ENCODE peak calls at places on chromosomes 11 and 22, in nine cellular contexts. U is choroid plexus epithelial cell, A is adrenal gland, W is lower lobe of right lung, J is thyroid gland, F is A549, S is heart right ventricle, X is dorsolateral prefrontal cortex, I is pancreas. R is an unnamed sample.

GRCh38 chr11:119089319-119089718 is 4.6 kb downstream of the HMBS start:
- DNase-seq in W (no peak), U (no peak), F (no peak), X (no peak), A (no peak), J (peak; percentile 39), S (no peak), I (no peak), R (no peak)

GRCh38 chr11:2878782-2879181 is 6.8 kb downstream of the CDKN1C start:
- DNase-seq in I (no peak), J (no peak), U (no peak), X (no peak), S (no peak), F (no peak), A (no peak), W (no peak), R (no peak)

GRCh38 chr22:23553922-23554870 is 25.9 kb downstream of the IGLL1 start:
- DNase-seq in W (no peak), J (no peak), F (no peak), S (no peak), U (no peak), I (no peak), X (peak; percentile 36), A (no peak), R (no peak)

GRCh38 chr11:22430286-22430685 is 92.1 kb downstream of the SLC17A6 start:
- DNase-seq in I (no peak), F (no peak), U (no peak), A (no peak), W (no peak), S (no peak), X (no peak), J (no peak), R (no peak)

GRCh38 chr11:23078289-23078971 is 218.2 kb upstream of the CCDC179 start:
- DNase-seq in W (no peak), F (no peak), I (no peak), X (no peak), J (no peak), U (peak; percentile 66), A (no peak), S (no peak), R (peak; percentile 68)

GRCh38 chr11:15327786-15328231 is 213.1 kb downstream of the INSC start:
- DNase-seq in S (peak; percentile 50), W (peak; percentile 52), F (peak; percentile 6), I (peak; percentile 29), X (peak; percentile 66), U (peak; percentile 21), J (peak; percentile 56), A (peak; percentile 29), R (peak; percentile 33)

GRCh38 chr22:30424471-30425326 is 869 bp upstream of the MTFP1 start:
- DNase-seq in S (no peak), W (no peak), F (no peak), J (peak; percentile 15), U (no peak), A (no peak), I (no peak), X (no peak), R (no peak)

GRCh38 chr11:8099291-8099899 is 18.4 kb downstream of the TUB start:
- DNase-seq in S (peak; percentile 68), A (peak; percentile 73), J (peak; percentile 83), X (peak; percentile 77), U (peak; percentile 93), W (peak; percentile 72), I (peak; percentile 32), F (peak; percentile 56), R (peak; percentile 88)

GRCh38 chr11:89436071-89436470 is 55.1 kb downstream of the NOX4 start:
- DNase-seq in F (no peak), J (peak; percentile 16), U (peak; percentile 91), X (no peak), A (no peak), W (no peak), I (no peak), S (no peak), R (peak; percentile 23)
- H3K4me3 ChIP-seq in F (no peak overlapping the region), J (no peak overlapping the region), U (no peak overlapping the region), X (no peak overlapping the region), A (no peak overlapping the region), W (no peak overlapping the region), I (no peak overlapping the region), S (no peak overlapping the region), R (no peak overlapping the region)

GRCh38 chr11:65808744-65809341 is 22.0 kb downstream of the OVOL1 start:
- DNase-seq in F (no peak), S (no peak), A (no peak), I (no peak), U (no peak), X (no peak), W (peak; percentile 41), J (no peak), R (no peak)

GRCh38 chr11:65809496-65809895 is 22.6 kb downstream of the OVOL1 start:
- DNase-seq in U (no peak), A (no peak), X (no peak), S (no peak), J (no peak), F (no peak), W (peak; percentile 28), I (no peak), R (no peak)

GRCh38 chr11:65806972-65807371 is 20.1 kb downstream of the OVOL1 start:
- DNase-seq in W (no peak), I (no peak), F (no peak), A (no peak), J (no peak), X (no peak), S (no peak), U (no peak), R (no peak)

GRCh38 chr11:65811764-65812475 is 21.8 kb upstream of the SNX32 start:
- DNase-seq in X (no peak), A (no peak), J (no peak), F (no peak), S (no peak), W (peak; percentile 76), U (no peak), I (no peak), R (no peak)

GRCh38 chr11:65810046-65810868 is 23.4 kb downstream of the OVOL1 start:
- DNase-seq in I (no peak), S (no peak), W (peak; percentile 38), A (no peak), X (no peak), J (no peak), U (no peak), F (no peak), R (no peak)
- TF ChIP-seq CTCF in I (no peak), S (no peak), W (no peak), A (no peak), X (no peak), J (no peak), U (no peak), F (no peak), R (no peak)

GRCh38 chr22:46084376-46084775 is 66.0 kb upstream of the PPARA start:
- DNase-seq in J (no peak), X (no peak), U (no peak), A (no peak), S (no peak), I (no peak), F (no peak), W (peak; percentile 40), R (no peak)

GRCh38 chr22:46083383-46084350 is 66.7 kb upstream of the PPARA start:
- DNase-seq in X (peak; percentile 39), A (no peak), F (no peak), U (no peak), I (peak; percentile 30), J (no peak), W (peak; percentile 32), S (no peak), R (no peak)

GRCh38 chr22:46086577-46087335 is 63.6 kb upstream of the PPARA start:
- DNase-seq in X (peak; percentile 43), I (peak; percentile 34), S (no peak), A (no peak), J (no peak), W (peak; percentile 43), U (no peak), F (no peak), R (no peak)

GRCh38 chr22:46085831-46086576 is 64.3 kb upstream of the PPARA start:
- DNase-seq in S (peak; percentile 66), F (peak; percentile 74), A (no peak), W (peak; percentile 91), U (no peak), J (no peak), X (peak; percentile 45), I (peak; percentile 67), R (no peak)

DNA sequence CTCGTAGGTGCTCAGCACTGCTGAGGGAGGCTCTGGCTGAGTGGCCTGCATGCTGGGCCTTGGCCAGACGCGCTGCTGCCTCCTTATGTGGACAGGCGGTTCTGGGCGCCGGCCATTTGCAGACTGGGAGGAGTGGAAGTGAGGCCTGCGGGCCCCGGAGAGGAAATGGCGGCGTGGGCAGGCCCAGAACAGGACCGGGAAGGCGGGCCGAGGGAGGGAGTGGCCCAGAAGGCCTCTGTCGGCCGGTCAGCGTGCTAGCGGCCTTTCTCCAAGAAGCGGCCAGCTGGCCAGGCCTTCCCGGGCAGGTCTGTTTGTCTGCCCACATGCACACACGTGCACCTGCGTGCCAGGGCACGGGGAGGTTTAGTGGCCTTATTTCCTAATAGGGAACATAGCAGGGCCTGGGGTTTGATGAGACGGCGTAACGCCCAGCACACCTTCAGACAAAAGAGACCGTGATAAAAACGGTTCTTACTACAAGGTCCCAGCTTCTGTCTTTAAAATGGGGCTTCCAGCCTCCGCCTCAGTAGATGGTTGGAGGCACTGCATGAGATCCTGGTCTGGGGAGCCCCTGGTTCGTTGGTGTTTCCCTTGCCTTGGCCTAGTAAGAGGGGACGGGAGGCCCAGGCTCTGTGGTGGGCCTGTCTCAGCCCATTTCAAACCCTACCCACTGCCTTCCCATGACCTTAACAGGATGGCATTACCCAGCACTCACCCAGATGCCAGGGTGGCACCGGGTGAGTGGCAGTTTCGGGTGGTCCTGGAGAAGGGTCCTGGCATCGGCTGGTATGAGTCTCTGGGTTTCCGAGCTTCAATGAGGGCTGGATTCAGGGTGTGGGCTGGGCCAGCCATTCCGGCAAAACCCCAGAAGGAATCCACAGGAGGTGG is 65.1 kb upstream of the PPARA start:
- DNase-seq in F (no peak), X (peak; percentile 82), S (peak; percentile 91), J (peak; percentile 44), A (no peak), I (peak; percentile 89), U (no peak), W (peak; percentile 87), R (peak; percentile 77)
- H3K4me3 ChIP-seq in F (peak overlapping the region; percentile 52), X (peak overlapping the region; percentile 95), S (peak overlapping the region; percentile 24), J (no peak overlapping the region), A (no peak overlapping the region), I (no peak overlapping the region), U (no peak overlapping the region), W (peak overlapping the region; percentile 39), R (peak overlapping the region; percentile 86)

GRCh38 chr11:100545970-100546369 is 141.1 kb upstream of the ARHGAP42 start:
- DNase-seq in F (no peak), U (no peak), X (no peak), W (no peak), A (no peak), S (no peak), I (no peak), J (no peak), R (no peak)
- TF ChIP-seq CTCF in F (no peak), U (no peak), X (no peak), W (no peak), A (no peak), S (no peak), I (no peak), J (no peak), R (no peak)

GRCh38 chr11:131688056-131688693 is 317.8 kb downstream of the NTM start:
- DNase-seq in J (peak; percentile 42), S (peak; percentile 14), W (peak; percentile 62), U (peak; percentile 66), X (peak; percentile 90), F (peak; percentile 59), A (peak; percentile 34), I (no peak), R (peak; percentile 59)
- H3K4me3 ChIP-seq in J (no peak overlapping the region), S (no peak overlapping the region), W (no peak overlapping the region), U (peak overlapping the region; percentile 39), X (peak overlapping the region; percentile 48), F (no peak overlapping the region), A (no peak overlapping the region), I (no peak overlapping the region), R (peak overlapping the region; percentile 20)

R was measured in astrocyte of the spinal cord.